ENCODE peak calls at places on chromosomes 2 and 18, in six cellular contexts. X is prostate gland, I is upper lobe of left lung, L is K562, E is sigmoid colon, C is breast epithelium. G is an unnamed sample.

GRCh38 chr18:27687351-27687979 is 489.5 kb downstream of the CDH2 start:
- DNase-seq in L (no peak), E (no peak), C (no peak), I (no peak), X (no peak), G (no peak)

GRCh38 chr2:96336104-96336775 is 674 bp downstream of the NCAPH start:
- DNase-seq in E (no peak), I (no peak), C (no peak), X (no peak), L (no peak), G (no peak)

GRCh38 chr2:227198866-227199265 is 34.4 kb downstream of the COL4A3 start:
- DNase-seq in C (no peak), I (no peak), L (no peak), X (no peak), E (no peak), G (no peak)

GRCh38 chr2:28951910-28952805 is 28.9 kb upstream of the TOGARAM2 start:
- DNase-seq in I (no peak), L (no peak), C (no peak), X (no peak), E (peak; percentile 70), G (no peak)

GRCh38 chr2:162261032-162261945 is 18.0 kb upstream of the FAP start:
- DNase-seq in L (no peak), I (no peak), X (no peak), C (no peak), E (peak; percentile 76), G (no peak)

GRCh38 chr2:162524192-162524591 is 180.3 kb downstream of the GCA start:
- DNase-seq in C (no peak), X (no peak), I (no peak), E (no peak), L (no peak), G (no peak)

GRCh38 chr2:157747695-157748370 is 119.2 kb upstream of the ACVR1C start:
- DNase-seq in X (no peak), L (no peak), I (no peak), E (peak; percentile 71), C (no peak), G (no peak)

GRCh38 chr2:134491022-134491421 is 227.8 kb downstream of the TMEM163 start:
- DNase-seq in C (no peak), L (no peak), X (no peak), E (no peak), I (no peak), G (no peak)

GRCh38 chr2:25168256-25169072 is at the start of gene POMC:
- DNase-seq in C (no peak), X (no peak), E (no peak), I (peak; percentile 86), L (no peak), G (peak; percentile 50)

GRCh38 chr2:99898649-99899048 is 243.7 kb downstream of the AFF3 start:
- DNase-seq in C (no peak), X (no peak), E (no peak), L (no peak), I (no peak), G (no peak)

GRCh38 chr2:240885980-240886565 is 9.9 kb downstream of the MAB21L4 start:
- DNase-seq in I (no peak), C (no peak), L (no peak), X (no peak), E (no peak), G (no peak)

GRCh38 chr2:178891265-178891958 is 84.2 kb upstream of the TTN start:
- DNase-seq in E (no peak), I (no peak), X (peak; percentile 61), L (peak; percentile 43), C (no peak), G (no peak)

GRCh38 chr2:133658020-133658903 is 90.0 kb upstream of the NCKAP5 start:
- DNase-seq in E (no peak), X (no peak), L (no peak), I (no peak), C (no peak), G (no peak)

GRCh38 chr2:45233301-45233700 is 224.0 kb upstream of the SIX2 start:
- DNase-seq in X (no peak), L (no peak), E (no peak), C (no peak), I (no peak), G (no peak)

GRCh38 chr2:96321230-96322103 is 3.6 kb upstream of the ITPRIPL1 start:
- DNase-seq in I (peak; percentile 92), X (no peak), C (no peak), L (peak; percentile 71), E (no peak), G (peak; percentile 70)

GRCh38 chr2:12261993-12262680 is 454.6 kb upstream of the TRIB2 start:
- DNase-seq in I (no peak), E (no peak), C (no peak), L (no peak), X (no peak), G (no peak)

GRCh38 chr2:54665436-54665856 is 58.0 kb upstream of the EML6 start:
- DNase-seq in L (peak; percentile 42), I (no peak), C (no peak), E (no peak), X (no peak), G (no peak)

GRCh38 chr2:55120634-55121359 is 70.5 kb upstream of the RTN4 start:
- DNase-seq in L (peak; percentile 68), I (peak; percentile 72), X (no peak), E (no peak), C (no peak), G (no peak)

GRCh38 chr2:119943058-119943457 is 69.8 kb upstream of the EPB41L5 start:
- DNase-seq in I (no peak), X (no peak), E (no peak), C (no peak), L (no peak), G (no peak)

GRCh38 chr2:64400733-64401500 is 53.0 kb upstream of the LGALSL start:
- DNase-seq in E (no peak), I (no peak), C (no peak), L (no peak), X (no peak), G (no peak)

GRCh38 chr18:22999212-22999611 is 66.1 kb downstream of the RBBP8 start:
- DNase-seq in C (no peak), X (no peak), I (no peak), E (no peak), L (no peak), G (no peak)

GRCh38 chr2:239629936-239630617 is 229.3 kb upstream of the HDAC4 start:
- DNase-seq in C (no peak), L (no peak), E (no peak), X (no peak), I (no peak), G (no peak)

GRCh38 chr2:234245945-234246344 is 195.4 kb downstream of the SPP2 start:
- DNase-seq in I (no peak), E (no peak), L (no peak), X (no peak), C (no peak), G (no peak)

GRCh38 chr2:209368924-209369323 is 54.9 kb upstream of the MAP2 start:
- DNase-seq in I (no peak), E (no peak), X (peak; percentile 95), L (no peak), C (peak; percentile 65), G (no peak)
- TF ChIP-seq POLR2AphosphoS5 in I (peak; percentile 21), E (no peak), X (peak; percentile 98), L (no peak), C (peak; percentile 59), G (no peak)

GRCh38 chr2:84459028-84459943 is at the start of gene SUCLG1:
- DNase-seq in L (peak; percentile 92), X (peak; percentile 87), C (peak; percentile 84), E (peak; percentile 90), I (peak; percentile 93), G (peak; percentile 80)
- TF ChIP-seq POLR2A in L (peak; percentile 84), X (peak; percentile 59), C (no peak), E (peak; percentile 67), I (peak; percentile 80), G (peak; percentile 82)

GRCh38 chr18:44790860-44791259 is 110.2 kb downstream of the SETBP1 start:
- DNase-seq in X (no peak), E (no peak), L (no peak), C (no peak), I (no peak), G (no peak)

GRCh38 chr18:44791520-44791919 is 110.8 kb downstream of the SETBP1 start:
- DNase-seq in I (no peak), C (no peak), X (no peak), L (no peak), E (no peak), G (no peak)

GRCh38 chr18:44793186-44793585 is 112.5 kb downstream of the SETBP1 start:
- DNase-seq in E (no peak), C (no peak), I (no peak), L (no peak), X (no peak), G (no peak)

GRCh38 chr18:44793685-44794084 is 113.0 kb downstream of the SETBP1 start:
- DNase-seq in I (no peak), C (no peak), E (no peak), X (no peak), L (no peak), G (no peak)

DNA sequence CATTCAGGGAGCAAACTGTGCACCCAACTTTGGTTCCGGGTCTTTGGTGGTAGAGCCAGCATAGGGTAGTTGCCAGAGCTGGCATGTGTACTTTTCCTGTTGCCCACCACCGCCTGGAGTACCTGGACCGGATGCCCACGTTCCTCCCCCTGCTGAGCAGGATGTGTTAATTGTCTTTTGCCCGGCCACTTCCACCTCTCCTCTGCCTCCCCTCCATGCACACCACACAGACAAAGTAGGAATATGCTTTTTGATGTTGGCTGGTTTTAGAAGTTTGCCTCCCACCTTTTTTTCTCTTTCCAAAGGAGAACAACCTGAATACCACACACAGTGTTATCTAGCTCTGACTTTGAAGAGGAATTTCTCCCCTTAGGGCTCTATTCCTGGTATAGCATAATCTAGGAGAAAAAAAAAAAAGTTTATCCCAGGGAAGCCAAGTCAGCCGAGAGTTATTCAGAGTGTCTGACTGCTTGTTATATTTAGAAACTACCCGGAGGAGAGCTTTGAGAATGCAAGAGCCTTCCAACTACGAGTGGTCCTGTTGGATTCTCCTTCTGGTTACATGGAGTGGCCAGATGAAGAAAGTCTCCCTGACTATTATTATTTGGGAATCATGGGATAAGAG is 111.9 kb downstream of the SETBP1 start:
- DNase-seq in X (no peak), C (no peak), E (no peak), I (no peak), L (no peak), G (no peak)
- TF ChIP-seq POLR2AphosphoS5 in X (no peak), C (no peak), E (peak; percentile 9), I (no peak), L (no peak), G (no peak)

DNA sequence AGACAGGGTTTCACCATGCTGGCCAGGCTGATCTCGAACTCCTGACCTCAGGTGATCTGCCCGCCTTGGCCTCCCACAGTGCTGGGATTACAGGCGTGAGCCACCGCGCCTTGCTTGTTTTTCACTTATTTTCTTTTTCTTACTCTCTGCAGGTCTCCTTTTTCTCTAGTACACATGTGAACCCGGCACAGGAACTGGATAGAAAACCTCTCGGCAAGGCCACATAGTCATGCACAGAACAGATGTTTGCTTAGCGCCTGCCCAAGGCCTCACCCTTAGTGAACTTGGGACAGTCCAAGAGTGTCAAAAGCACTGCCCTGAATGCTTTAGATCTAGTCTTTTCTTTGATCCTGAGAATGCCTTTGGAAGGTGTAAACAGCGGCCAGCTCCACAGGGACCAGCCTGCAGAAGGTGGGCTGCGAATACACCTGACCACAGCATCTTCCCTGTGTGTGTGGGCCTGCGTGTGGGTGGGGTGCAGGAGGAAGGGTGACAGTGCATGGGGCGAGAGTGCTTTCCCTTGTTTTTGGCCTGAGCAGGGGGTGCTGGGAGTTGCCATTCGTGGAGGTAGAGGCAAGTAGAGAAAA is 27.0 kb downstream of the IMPA2 start:
- DNase-seq in I (no peak), X (no peak), E (no peak), C (no peak), L (no peak), G (no peak)
- TF ChIP-seq POLR2A in I (no peak), X (no peak), E (no peak), C (no peak), L (no peak), G (no peak)

GRCh38 chr2:69449906-69450305 is 12.7 kb upstream of the NFU1 start:
- DNase-seq in I (no peak), C (no peak), X (no peak), L (no peak), E (no peak), G (no peak)
- TF ChIP-seq POLR2AphosphoS5 in I (no peak), C (no peak), X (no peak), L (no peak), E (no peak), G (no peak)

G was measured in GM12892.